ENCODE peak calls at places on chromosomes 13 and 19, in four cellular contexts. One of them, this sample, is unnamed. For H3K4me1, the result is how much of the 10 kb centered on the place peaks cover.

GRCh38 chr19:19171821-19172532 is 1.9 kb upstream of the MEF2B start:
- DNase-seq in mucosa of descending colon: no peak
- DNase-seq in A673: peak
- DNase-seq in cardiac muscle cell: peak
- DNase-seq in this sample: no peak

GRCh38 chr19:15393963-15394362 is 14.4 kb upstream of the AKAP8 start:
- DNase-seq in mucosa of descending colon: no peak
- DNase-seq in A673: no peak
- DNase-seq in cardiac muscle cell: no peak
- DNase-seq in this sample: no peak

GRCh38 chr13:83184819-83185218 is 697.5 kb downstream of the SLITRK1 start:
- DNase-seq in mucosa of descending colon: no peak
- DNase-seq in A673: no peak
- DNase-seq in cardiac muscle cell: peak
- DNase-seq in this sample: no peak

GRCh38 chr19:41192574-41193419 is at the start of gene CYP2S1:
- DNase-seq in mucosa of descending colon: peak
- DNase-seq in A673: no peak
- DNase-seq in cardiac muscle cell: peak
- DNase-seq in this sample: no peak

GRCh38 chr13:46810440-46810839 is 13.5 kb upstream of the ESD start:
- DNase-seq in mucosa of descending colon: no peak
- DNase-seq in A673: no peak
- DNase-seq in cardiac muscle cell: no peak
- DNase-seq in this sample: no peak

GRCh38 chr13:81275666-81276258 is 934.8 kb upstream of the SPRY2 start:
- DNase-seq in mucosa of descending colon: no peak
- DNase-seq in A673: no peak
- DNase-seq in cardiac muscle cell: no peak
- DNase-seq in this sample: no peak

GRCh38 chr19:648904-649733 is 9.4 kb downstream of the FGF22 start:
- DNase-seq in mucosa of descending colon: no peak
- DNase-seq in A673: no peak
- DNase-seq in cardiac muscle cell: no peak
- DNase-seq in this sample: no peak

GRCh38 chr19:10010247-10010691 is at the start of gene COL5A3:
- DNase-seq in mucosa of descending colon: peak
- DNase-seq in A673: peak
- DNase-seq in cardiac muscle cell: peak
- DNase-seq in this sample: no peak

GRCh38 chr19:43983544-43983911 is 460 bp upstream of the ZNF155 start:
- DNase-seq in mucosa of descending colon: no peak
- DNase-seq in A673: no peak
- DNase-seq in cardiac muscle cell: no peak
- DNase-seq in this sample: no peak

GRCh38 chr13:37014609-37015008 is 14.0 kb downstream of the EXOSC8 start:
- DNase-seq in mucosa of descending colon: no peak
- DNase-seq in A673: no peak
- DNase-seq in cardiac muscle cell: peak
- DNase-seq in this sample: no peak

GRCh38 chr13:50241479-50241878 is 226.2 kb downstream of the KCNRG start:
- DNase-seq in mucosa of descending colon: no peak
- DNase-seq in A673: no peak
- DNase-seq in cardiac muscle cell: no peak
- DNase-seq in this sample: no peak

GRCh38 chr19:3250675-3251074 is 26.2 kb downstream of the CELF5 start:
- DNase-seq in mucosa of descending colon: peak
- DNase-seq in A673: no peak
- DNase-seq in cardiac muscle cell: peak
- DNase-seq in this sample: no peak

GRCh38 chr19:4357921-4358326 is 14.6 kb downstream of the MPND start:
- DNase-seq in mucosa of descending colon: no peak
- DNase-seq in A673: no peak
- DNase-seq in cardiac muscle cell: no peak
- DNase-seq in this sample: no peak

GRCh38 chr13:48590141-48590863 is 57.4 kb upstream of the RCBTB2 start:
- DNase-seq in mucosa of descending colon: no peak
- DNase-seq in A673: no peak
- DNase-seq in cardiac muscle cell: no peak
- DNase-seq in this sample: no peak

GRCh38 chr19:58366576-58367430 is 4.3 kb upstream of the ZNF497 start:
- DNase-seq in mucosa of descending colon: no peak
- DNase-seq in A673: no peak
- DNase-seq in cardiac muscle cell: no peak
- DNase-seq in this sample: no peak

GRCh38 chr13:51760592-51760991 is 43.4 kb downstream of the DHRS12 start:
- DNase-seq in mucosa of descending colon: no peak
- DNase-seq in A673: no peak
- DNase-seq in cardiac muscle cell: no peak
- DNase-seq in this sample: no peak

GRCh38 chr13:36533806-36534205 is 101.5 kb downstream of the CCNA1 start:
- DNase-seq in mucosa of descending colon: no peak
- DNase-seq in A673: no peak
- DNase-seq in cardiac muscle cell: peak
- DNase-seq in this sample: no peak

GRCh38 chr19:47353307-47353712 is 4.2 kb downstream of the DHX34 start:
- DNase-seq in mucosa of descending colon: peak
- DNase-seq in A673: no peak
- DNase-seq in cardiac muscle cell: no peak
- DNase-seq in this sample: no peak

GRCh38 chr19:47348819-47349795 is at the start of gene DHX34:
- DNase-seq in mucosa of descending colon: peak
- DNase-seq in A673: peak
- DNase-seq in cardiac muscle cell: peak
- DNase-seq in this sample: peak

GRCh38 chr19:47352095-47352494 is 3.0 kb downstream of the DHX34 start:
- DNase-seq in mucosa of descending colon: no peak
- DNase-seq in A673: no peak
- DNase-seq in cardiac muscle cell: no peak
- DNase-seq in this sample: no peak

GRCh38 chr19:47351545-47351944 is 2.4 kb downstream of the DHX34 start:
- DNase-seq in mucosa of descending colon: no peak
- DNase-seq in A673: peak
- DNase-seq in cardiac muscle cell: peak
- DNase-seq in this sample: no peak

GRCh38 chr19:47350599-47350998 is 1.5 kb downstream of the DHX34 start:
- DNase-seq in mucosa of descending colon: no peak
- DNase-seq in A673: no peak
- DNase-seq in cardiac muscle cell: no peak
- DNase-seq in this sample: no peak
- H3K4me1 ChIP-seq in mucosa of descending colon: under half
- H3K4me1 ChIP-seq in A673: under half
- H3K4me1 ChIP-seq in cardiac muscle cell: under half
- H3K4me1 ChIP-seq in this sample: under half

GRCh38 chr13:33110713-33111413 is 94.6 kb downstream of the KL start:
- DNase-seq in mucosa of descending colon: peak
- DNase-seq in A673: no peak
- DNase-seq in cardiac muscle cell: peak
- DNase-seq in this sample: no peak

GRCh38 chr13:33110386-33110712 is 94.1 kb downstream of the KL start:
- DNase-seq in mucosa of descending colon: no peak
- DNase-seq in A673: no peak
- DNase-seq in cardiac muscle cell: no peak
- DNase-seq in this sample: no peak

GRCh38 chr13:33111414-33112110 is 95.3 kb downstream of the KL start:
- DNase-seq in mucosa of descending colon: peak
- DNase-seq in A673: no peak
- DNase-seq in cardiac muscle cell: peak
- DNase-seq in this sample: no peak

GRCh38 chr13:33114146-33114545 is 97.9 kb downstream of the KL start:
- DNase-seq in mucosa of descending colon: no peak
- DNase-seq in A673: no peak
- DNase-seq in cardiac muscle cell: no peak
- DNase-seq in this sample: no peak

GRCh38 chr13:33112745-33113144 is 96.5 kb downstream of the KL start:
- DNase-seq in mucosa of descending colon: no peak
- DNase-seq in A673: no peak
- DNase-seq in cardiac muscle cell: no peak
- DNase-seq in this sample: no peak
- H3K4me1 ChIP-seq in mucosa of descending colon: under half
- H3K4me1 ChIP-seq in A673: under half
- H3K4me1 ChIP-seq in cardiac muscle cell: under half
- H3K4me1 ChIP-seq in this sample: under half

GRCh38 chr13:98450012-98450411 is 126.9 kb downstream of the STK24 start:
- DNase-seq in mucosa of descending colon: no peak
- DNase-seq in A673: no peak
- DNase-seq in cardiac muscle cell: no peak
- DNase-seq in this sample: no peak
- H3K4me1 ChIP-seq in mucosa of descending colon: under half
- H3K4me1 ChIP-seq in A673: under half
- H3K4me1 ChIP-seq in cardiac muscle cell: under half
- H3K4me1 ChIP-seq in this sample: under half

GRCh38 chr13:29446016-29446415 is 149.5 kb downstream of the SLC7A1 start:
- DNase-seq in mucosa of descending colon: no peak
- DNase-seq in A673: no peak
- DNase-seq in cardiac muscle cell: no peak
- DNase-seq in this sample: no peak
- H3K4me1 ChIP-seq in mucosa of descending colon: under half
- H3K4me1 ChIP-seq in A673: under half
- H3K4me1 ChIP-seq in cardiac muscle cell: under half
- H3K4me1 ChIP-seq in this sample: under half

DNA sequence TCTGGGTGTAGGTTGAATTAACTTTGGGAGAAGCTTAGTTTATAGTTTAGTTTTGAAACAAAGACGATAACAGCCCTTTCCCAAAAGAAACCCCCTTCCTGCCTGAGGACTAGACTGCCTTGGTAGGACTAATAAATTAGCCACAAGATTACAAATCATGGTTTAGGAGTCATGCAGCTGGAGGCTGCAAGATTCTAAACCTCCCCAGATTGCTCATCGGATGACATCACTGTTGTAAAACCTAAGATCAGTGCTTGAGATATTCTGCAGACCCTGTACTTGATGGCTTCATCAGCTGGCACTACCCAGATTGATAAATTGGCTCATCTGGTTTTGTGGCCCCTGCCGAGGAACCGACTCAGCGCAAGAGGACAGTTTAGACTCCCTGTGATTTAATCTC is 35.9 kb upstream of the MPHOSPH8 start:
- DNase-seq in mucosa of descending colon: no peak
- DNase-seq in A673: peak
- DNase-seq in cardiac muscle cell: peak
- DNase-seq in this sample: no peak
- H3K4me1 ChIP-seq in mucosa of descending colon: under half
- H3K4me1 ChIP-seq in A673: under half
- H3K4me1 ChIP-seq in cardiac muscle cell: under half
- H3K4me1 ChIP-seq in this sample: under half

GRCh38 chr13:68358218-68358817 is 1128.2 kb upstream of the PCDH9 start:
- DNase-seq in mucosa of descending colon: no peak
- DNase-seq in A673: no peak
- DNase-seq in cardiac muscle cell: no peak
- DNase-seq in this sample: no peak
- H3K4me1 ChIP-seq in mucosa of descending colon: under half
- H3K4me1 ChIP-seq in A673: under half
- H3K4me1 ChIP-seq in cardiac muscle cell: under half
- H3K4me1 ChIP-seq in this sample: under half

GRCh38 chr19:33299061-33299665 is 3.2 kb downstream of the CEBPA start:
- DNase-seq in mucosa of descending colon: peak
- DNase-seq in A673: no peak
- DNase-seq in cardiac muscle cell: no peak
- DNase-seq in this sample: no peak

GRCh38 chr19:33300016-33300981 is 2.0 kb downstream of the CEBPA start:
- DNase-seq in mucosa of descending colon: peak
- DNase-seq in A673: no peak
- DNase-seq in cardiac muscle cell: peak
- DNase-seq in this sample: no peak

GRCh38 chr19:33296473-33297060 is 5.8 kb downstream of the CEBPA start:
- DNase-seq in mucosa of descending colon: peak
- DNase-seq in A673: no peak
- DNase-seq in cardiac muscle cell: no peak
- DNase-seq in this sample: no peak

GRCh38 chr19:33297401-33298145 is 4.8 kb downstream of the CEBPA start:
- DNase-seq in mucosa of descending colon: peak
- DNase-seq in A673: no peak
- DNase-seq in cardiac muscle cell: no peak
- DNase-seq in this sample: no peak

GRCh38 chr19:33298146-33298911 is 4.0 kb downstream of the CEBPA start:
- DNase-seq in mucosa of descending colon: peak
- DNase-seq in A673: no peak
- DNase-seq in cardiac muscle cell: no peak
- DNase-seq in this sample: no peak
- H3K4me1 ChIP-seq in mucosa of descending colon: under half
- H3K4me1 ChIP-seq in A673: under half
- H3K4me1 ChIP-seq in cardiac muscle cell: under half
- H3K4me1 ChIP-seq in this sample: under half